ENCODE peak calls at places on chromosomes 16 and 17, in four cellular contexts. T, V, I and X are unnamed samples. For H3K9me3, the result is how much of the 10 kb centered on the place peaks cover.

GRCh38 chr17:45823598-45823997 is 21.1 kb upstream of the SPPL2C start:
- DNase-seq in T (no peak), V (no peak), I (no peak), X (no peak)

GRCh38 chr16:78094166-78094565 is 5.3 kb upstream of the WWOX start:
- DNase-seq in T (no peak), V (no peak), I (no peak), X (no peak)

GRCh38 chr17:12046786-12047185 is 26.1 kb downstream of the MAP2K4 start:
- DNase-seq in T (no peak), V (no peak), I (no peak), X (no peak)

GRCh38 chr17:39668141-39668924 is at the start of gene PNMT:
- DNase-seq in T (peak), V (no peak), I (no peak), X (no peak)

GRCh38 chr16:58753711-58754134 is 19.6 kb upstream of the GOT2 start:
- DNase-seq in T (no peak), V (no peak), I (no peak), X (no peak)

GRCh38 chr17:61396586-61397085 is 3.0 kb upstream of the TBX2 start:
- DNase-seq in T (peak), V (no peak), I (no peak), X (no peak)

GRCh38 chr17:65334391-65334790 is 197.2 kb downstream of the RGS9 start:
- DNase-seq in T (no peak), V (no peak), I (no peak), X (no peak)

GRCh38 chr17:41602524-41602923 is 10.0 kb downstream of the KRT16 start:
- DNase-seq in T (no peak), V (no peak), I (no peak), X (no peak)

GRCh38 chr17:80270104-80270503 is 9.5 kb downstream of the RNF213 start:
- DNase-seq in T (no peak), V (no peak), I (no peak), X (no peak)

GRCh38 chr16:2233872-2234812 is 2.1 kb upstream of the DNASE1L2 start:
- DNase-seq in T (peak), V (no peak), I (no peak), X (no peak)

GRCh38 chr17:8119575-8120519 is 1.5 kb upstream of the ALOXE3 start:
- DNase-seq in T (peak), V (peak), I (no peak), X (peak)

GRCh38 chr17:78226055-78226751 is 5.2 kb upstream of the TMEM235 start:
- DNase-seq in T (no peak), V (no peak), I (no peak), X (no peak)

GRCh38 chr16:55660776-55661175 is 5.0 kb downstream of the SLC6A2 start:
- DNase-seq in T (no peak), V (no peak), I (no peak), X (no peak)

GRCh38 chr16:24516900-24517669 is 22.3 kb upstream of the RBBP6 start:
- DNase-seq in T (peak), V (peak), I (peak), X (peak)

GRCh38 chr16:14098081-14098480 is 27.0 kb downstream of the MRTFB start:
- DNase-seq in T (no peak), V (no peak), I (no peak), X (no peak)

GRCh38 chr16:64345142-64345541 is 776.7 kb downstream of the CDH11 start:
- DNase-seq in T (no peak), V (no peak), I (no peak), X (no peak)

GRCh38 chr16:88556294-88556988 is 13.8 kb upstream of the ZC3H18 start:
- DNase-seq in T (no peak), V (no peak), I (no peak), X (no peak)

GRCh38 chr16:54930034-54930938 is at the start of gene IRX5:
- DNase-seq in T (peak), V (peak), I (peak), X (peak)

GRCh38 chr16:31073823-31074072 is 292 bp downstream of the ZNF668 start:
- DNase-seq in T (no peak), V (no peak), I (no peak), X (no peak)

GRCh38 chr16:31073073-31073822 is 792 bp downstream of the ZNF668 start:
- DNase-seq in T (peak), V (peak), I (peak), X (peak)

GRCh38 chr16:31072540-31073072 is 1.4 kb downstream of the ZNF668 start:
- DNase-seq in T (no peak), V (no peak), I (no peak), X (no peak)

GRCh38 chr16:31074073-31074813 is at the start of the genes ZNF646 and ZNF668:
- DNase-seq in T (peak), V (peak), I (peak), X (peak)

DNA sequence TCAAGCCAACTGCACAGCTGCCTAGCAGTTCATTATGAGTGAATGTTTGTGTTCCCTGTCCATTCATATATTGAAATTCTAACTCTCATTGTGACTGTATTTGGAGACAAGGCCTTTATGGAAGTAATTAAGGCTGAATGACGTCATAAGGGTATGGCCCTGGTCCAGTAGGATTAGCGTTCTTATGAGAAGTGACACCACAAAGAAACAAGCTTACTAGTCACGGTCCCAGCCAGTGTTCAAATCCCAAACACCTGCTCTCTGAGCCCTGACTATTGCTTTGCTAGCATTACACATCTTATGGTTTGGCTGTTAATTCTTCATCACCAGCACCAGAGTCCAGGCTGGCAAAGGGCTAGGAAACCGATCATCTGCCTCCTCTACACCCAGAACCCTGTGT is 2.2 kb downstream of the ZNF668 start:
- DNase-seq in T (no peak), V (no peak), I (no peak), X (no peak)
- H3K27ac ChIP-seq in T (no peak), V (peak), I (no peak), X (peak)

GRCh38 chr17:5182597-5183409 is 8.9 kb downstream of the ZNF594 start:
- DNase-seq in T (no peak), V (no peak), I (no peak), X (no peak)
- H3K9me3 ChIP-seq in T (half or more), V (half or more), I (half or more), X (half or more)

GRCh38 chr16:74757347-74757746 is 17.3 kb downstream of the FA2H start:
- DNase-seq in T (no peak), V (no peak), I (no peak), X (no peak)

GRCh38 chr16:74758801-74759200 is 15.8 kb downstream of the FA2H start:
- DNase-seq in T (no peak), V (no peak), I (no peak), X (no peak)

GRCh38 chr16:74759564-74759963 is 15.1 kb downstream of the FA2H start:
- DNase-seq in T (no peak), V (no peak), I (no peak), X (no peak)

GRCh38 chr16:74753180-74753579 is 21.4 kb downstream of the FA2H start:
- DNase-seq in T (peak), V (no peak), I (no peak), X (no peak)

DNA sequence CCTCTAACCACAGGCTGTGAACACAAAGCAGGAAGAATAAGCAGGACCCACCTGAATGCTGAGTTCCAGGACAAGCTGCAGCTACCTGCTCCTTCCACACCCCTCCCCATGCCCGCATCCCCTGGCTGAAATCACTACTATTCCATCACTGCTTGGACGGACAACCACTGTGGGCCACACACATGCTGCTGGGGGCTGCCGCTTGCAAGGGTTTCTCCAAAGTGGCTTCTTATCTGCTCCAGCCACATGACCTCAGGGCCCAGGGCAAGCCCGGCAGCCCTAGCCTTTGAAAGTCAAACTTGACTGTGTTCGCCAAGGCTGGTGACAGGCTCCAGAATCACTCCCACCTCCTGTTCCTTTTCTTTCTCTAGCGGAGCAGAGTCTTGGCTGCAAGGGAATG is 18.4 kb downstream of the FA2H start:
- DNase-seq in T (no peak), V (no peak), I (no peak), X (no peak)
- H3K27ac ChIP-seq in T (no peak), V (no peak), I (no peak), X (no peak)

GRCh38 chr17:34852141-34852540 is 109.1 kb downstream of the CCT6B start:
- DNase-seq in T (no peak), V (no peak), I (no peak), X (no peak)

GRCh38 chr17:34850023-34850422 is 111.2 kb downstream of the CCT6B start:
- DNase-seq in T (no peak), V (no peak), I (no peak), X (no peak)

GRCh38 chr17:34850964-34851363 is 110.3 kb downstream of the CCT6B start:
- DNase-seq in T (no peak), V (no peak), I (no peak), X (no peak)

GRCh38 chr17:34853916-34854315 is 107.3 kb downstream of the CCT6B start:
- DNase-seq in T (no peak), V (no peak), I (no peak), X (no peak)

GRCh38 chr17:34852614-34853013 is 108.6 kb downstream of the CCT6B start:
- DNase-seq in T (no peak), V (no peak), I (no peak), X (no peak)
- H3K9me3 ChIP-seq in T (under half), V (under half), I (under half), X (under half)